ENCODE peak calls at places on chromosome 22, in five cellular contexts. H is transverse colon, S is GM23338, E is heart left ventricle, M is mammary epithelial cell. F is an unnamed sample.
A peak's percentile ranks its signal among the peaks of the same experiment; 100 is the strongest.

GRCh38 chr22:18104566-18104965 is 6.0 kb upstream of the TUBA8 start:
- DNase-seq in H (no peak), S (no peak), E (no peak), M (no peak), F (peak; percentile 55)

GRCh38 chr22:29827091-29827490 is 11.0 kb downstream of the ASCC2 start:
- DNase-seq in H (no peak), S (no peak), E (no peak), M (no peak), F (no peak)

GRCh38 chr22:42336527-42337227 is 66.2 kb upstream of the TCF20 start:
- DNase-seq in H (no peak), S (no peak), E (no peak), M (no peak), F (no peak)

GRCh38 chr22:31093090-31093850 is 12.2 kb downstream of the SMTN start:
- DNase-seq in H (peak; percentile 59), S (no peak), E (peak; percentile 82), M (no peak), F (no peak)

GRCh38 chr22:49355206-49355920 is 472.3 kb downstream of the BRD1 start:
- DNase-seq in H (no peak), S (no peak), E (no peak), M (no peak), F (no peak)

GRCh38 chr22:17921871-17922821 is 102.2 kb downstream of the MICAL3 start:
- DNase-seq in H (peak; percentile 53), S (peak; percentile 95), E (peak; percentile 63), M (peak; percentile 31), F (no peak)

GRCh38 chr22:43561421-43562178 is 149.8 kb downstream of the MPPED1 start:
- DNase-seq in H (no peak), S (no peak), E (no peak), M (no peak), F (peak; percentile 79)

GRCh38 chr22:30396871-30397655 is at the start of gene SEC14L2:
- DNase-seq in H (peak; percentile 78), S (peak; percentile 85), E (peak; percentile 65), M (peak; percentile 57), F (peak; percentile 67)

GRCh38 chr22:46983046-46983445 is 220.6 kb downstream of the TBC1D22A start:
- DNase-seq in H (no peak), S (no peak), E (no peak), M (no peak), F (no peak)

GRCh38 chr22:50361688-50362087 is 18.6 kb downstream of the PPP6R2 start:
- DNase-seq in H (no peak), S (no peak), E (no peak), M (no peak), F (no peak)

GRCh38 chr22:45462034-45462655 is 40.5 kb upstream of the FBLN1 start:
- DNase-seq in H (no peak), S (peak; percentile 76), E (no peak), M (no peak), F (no peak)

GRCh38 chr22:17777005-17777716 is 2.9 kb upstream of the BID start:
- DNase-seq in H (peak; percentile 58), S (no peak), E (peak; percentile 56), M (no peak), F (no peak)

GRCh38 chr22:50197000-50197800 is 3.6 kb upstream of the SELENOO start:
- DNase-seq in H (no peak), S (no peak), E (no peak), M (no peak), F (no peak)

GRCh38 chr22:48536691-48537591 is 1290.7 kb downstream of the BRD1 start:
- DNase-seq in H (no peak), S (no peak), E (no peak), M (no peak), F (no peak)

GRCh38 chr22:40739723-40740122 is 60.4 kb downstream of the MCHR1 start:
- DNase-seq in H (no peak), S (no peak), E (no peak), M (peak; percentile 30), F (no peak)

GRCh38 chr22:30500628-30501027 is 4.9 kb downstream of the SEC14L4 start:
- DNase-seq in H (no peak), S (no peak), E (no peak), M (no peak), F (no peak)

GRCh38 chr22:30438559-30438958 is 13.0 kb downstream of the MTFP1 start:
- DNase-seq in H (peak; percentile 29), S (no peak), E (no peak), M (no peak), F (no peak)

GRCh38 chr22:31871475-31871874 is 72.9 kb upstream of the YWHAH start:
- DNase-seq in H (no peak), S (no peak), E (no peak), M (no peak), F (no peak)

GRCh38 chr22:29816539-29816938 is 21.5 kb downstream of the ASCC2 start:
- DNase-seq in H (no peak), S (no peak), E (no peak), M (no peak), F (peak; percentile 25)

GRCh38 chr22:49044091-49044490 is 783.6 kb downstream of the BRD1 start:
- DNase-seq in H (no peak), S (no peak), E (no peak), M (no peak), F (no peak)

GRCh38 chr22:44587004-44587793 is 89.2 kb upstream of the RTL6 start:
- DNase-seq in H (no peak), S (no peak), E (no peak), M (peak; percentile 28), F (peak; percentile 14)

GRCh38 chr22:42283288-42284229 is 13.1 kb upstream of the TCF20 start:
- DNase-seq in H (no peak), S (no peak), E (no peak), M (no peak), F (peak; percentile 40)

GRCh38 chr22:47110817-47111443 is 348.5 kb downstream of the TBC1D22A start:
- DNase-seq in H (no peak), S (no peak), E (no peak), M (no peak), F (no peak)

GRCh38 chr22:43992331-43992821 is 31.7 kb upstream of the PARVB start:
- DNase-seq in H (no peak), S (no peak), E (no peak), M (no peak), F (peak; percentile 27)

GRCh38 chr22:43734370-43735005 is 77.6 kb downstream of the EFCAB6 start:
- DNase-seq in H (no peak), S (no peak), E (no peak), M (no peak), F (no peak)

GRCh38 chr22:30865656-30866055 is 102.9 kb downstream of the MORC2 start:
- DNase-seq in H (no peak), S (no peak), E (no peak), M (no peak), F (no peak)

GRCh38 chr22:45994516-45995404 is 17.8 kb upstream of the WNT7B start:
- DNase-seq in H (peak; percentile 83), S (peak; percentile 82), E (peak; percentile 85), M (peak; percentile 40), F (peak; percentile 91)

GRCh38 chr22:45974498-45974897 is 2.5 kb downstream of the WNT7B start:
- DNase-seq in H (no peak), S (no peak), E (no peak), M (no peak), F (no peak)

GRCh38 chr22:26550498-26551033 is 38.3 kb upstream of the TFIP11 start:
- DNase-seq in H (no peak), S (peak; percentile 36), E (peak; percentile 69), M (no peak), F (no peak)

GRCh38 chr22:28542980-28543621 is 136.5 kb downstream of the TTC28 start:
- DNase-seq in H (no peak), S (no peak), E (no peak), M (no peak), F (no peak)
- TF ChIP-seq CTCF in H (no peak), S (no peak), E (no peak), M (no peak), F (no peak)

GRCh38 chr22:37416389-37416788 is 10.9 kb downstream of the ELFN2 start:
- DNase-seq in H (no peak), S (no peak), E (no peak), M (no peak), F (no peak)

GRCh38 chr22:37413546-37413945 is 13.7 kb downstream of the ELFN2 start:
- DNase-seq in H (no peak), S (no peak), E (no peak), M (no peak), F (no peak)

GRCh38 chr22:37412445-37413250 is 14.6 kb downstream of the ELFN2 start:
- DNase-seq in H (no peak), S (no peak), E (no peak), M (no peak), F (no peak)

GRCh38 chr22:37415210-37415609 is 12.1 kb downstream of the ELFN2 start:
- DNase-seq in H (no peak), S (no peak), E (no peak), M (no peak), F (no peak)

GRCh38 chr22:37414288-37414687 is 13.0 kb downstream of the ELFN2 start:
- DNase-seq in H (no peak), S (no peak), E (no peak), M (no peak), F (no peak)
- H3K27me3 ChIP-seq in H (peaks cover 68% of the 10 kb centered on the region), S (peaks cover 7% of the 10 kb centered on the region), E (peaks cover under 1% of the 10 kb centered on the region), M (no peaks in the 10 kb centered on the region), F (peaks cover 4% of the 10 kb centered on the region)

GRCh38 chr22:36153756-36154155 is 6.8 kb downstream of the APOL3 start:
- DNase-seq in H (no peak), S (no peak), E (no peak), M (no peak), F (no peak)
- H3K36me3 ChIP-seq in H (no peaks in the 10 kb centered on the region), S (no peaks in the 10 kb centered on the region), E (peaks cover 51% of the 10 kb centered on the region), M (no peaks in the 10 kb centered on the region), F (no peaks in the 10 kb centered on the region)

DNA sequence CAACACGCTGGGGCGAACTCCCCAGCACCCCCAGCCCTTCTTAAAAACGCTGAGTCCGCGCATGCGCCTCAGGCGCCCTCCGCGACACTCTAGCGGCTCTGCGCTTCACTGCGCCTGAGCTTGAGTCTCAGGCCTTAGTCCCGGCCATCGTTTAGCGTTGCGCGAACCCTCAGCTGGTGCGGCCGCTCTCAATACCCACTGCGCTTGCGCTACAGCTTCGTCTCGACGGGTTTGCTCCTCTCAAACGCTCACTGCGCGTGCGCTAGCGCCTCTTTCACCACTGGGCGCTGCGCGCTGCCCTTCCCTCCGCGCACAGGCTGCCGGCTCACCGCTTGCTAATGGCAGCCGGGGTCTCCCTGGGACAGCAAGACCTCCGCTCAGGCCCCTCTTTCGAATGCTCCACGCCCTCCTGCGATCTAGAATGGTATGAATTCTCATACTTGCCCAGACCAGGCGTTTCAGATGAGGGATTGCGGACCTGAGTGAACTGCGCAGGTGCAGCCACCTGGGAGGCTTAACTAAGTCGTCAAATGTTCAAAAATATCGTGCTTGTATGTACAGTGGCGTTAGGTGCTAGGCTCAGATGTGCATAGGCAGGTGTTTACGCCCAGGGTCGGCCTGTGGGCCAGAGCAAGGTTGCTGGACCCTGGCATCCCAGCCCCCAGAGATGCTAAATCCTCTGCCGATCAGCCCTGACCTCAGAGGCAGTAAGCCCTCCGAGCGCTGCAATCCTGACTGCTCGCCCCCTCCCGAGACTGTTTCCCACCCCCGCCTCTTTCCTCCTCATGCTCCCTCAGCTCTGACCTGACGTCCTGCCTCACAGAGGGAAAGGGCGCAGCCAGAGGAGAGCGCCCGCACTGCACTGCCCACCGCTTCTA is at the start of gene SLC2A11:
- DNase-seq in H (peak; percentile 97), S (peak; percentile 98), E (peak; percentile 98), M (peak; percentile 93), F (peak; percentile 99)
- TF ChIP-seq CTCF in H (peak; percentile 2), S (peak; percentile 20), E (peak; percentile 4), M (peak; percentile 22), F (peak; percentile 33)

F was measured in BE2C.